ENCODE peak calls at places on chromosomes 3 and 15, in nine cellular contexts. Z, O, P, V, F, W, X, U and R are unnamed samples.

GRCh38 chr3:46098319-46098761 is 71.1 kb upstream of the XCR1 start:
- DNase-seq in Z (no peak), O (peak), P (no peak), V (peak), F (peak), W (peak), X (peak), U (peak), R (no peak)

GRCh38 chr3:36257117-36257516 is 123.2 kb upstream of the STAC start:
- DNase-seq in Z (no peak), O (no peak), P (no peak), V (no peak), F (no peak), W (no peak), X (no peak), U (no peak), R (no peak)

GRCh38 chr3:100590114-100590839 is 19.1 kb upstream of the ADGRG7 start:
- DNase-seq in Z (peak), O (peak), P (peak), V (peak), F (peak), W (peak), X (peak), U (peak), R (peak)

GRCh38 chr3:196650740-196651311 is 11.3 kb downstream of the NRROS start:
- DNase-seq in Z (peak), O (peak), P (peak), V (no peak), F (no peak), W (no peak), X (no peak), U (peak), R (peak)

GRCh38 chr3:152269423-152270144 is 855 bp downstream of the MBNL1 start:
- DNase-seq in Z (no peak), O (peak), P (peak), V (no peak), F (peak), W (peak), X (peak), U (peak), R (no peak)

GRCh38 chr15:91070872-91071271 is 29.2 kb upstream of the SV2B start:
- DNase-seq in Z (no peak), O (no peak), P (no peak), V (no peak), F (no peak), W (no peak), X (no peak), U (no peak), R (no peak)

GRCh38 chr15:90597477-90598052 is 67.8 kb downstream of the CRTC3 start:
- DNase-seq in Z (no peak), O (no peak), P (no peak), V (no peak), F (peak), W (no peak), X (peak), U (no peak), R (no peak)

GRCh38 chr15:73647259-73648026 is 14.3 kb upstream of the NPTN start:
- DNase-seq in Z (no peak), O (peak), P (no peak), V (no peak), F (no peak), W (no peak), X (no peak), U (no peak), R (peak)

GRCh38 chr15:90309050-90309449 is 43.0 kb upstream of the ZNF774 start:
- DNase-seq in Z (no peak), O (no peak), P (no peak), V (no peak), F (no peak), W (no peak), X (no peak), U (no peak), R (no peak)

GRCh38 chr15:80179025-80179759 is 26.4 kb downstream of the FAH start:
- DNase-seq in Z (no peak), O (peak), P (peak), V (no peak), F (no peak), W (no peak), X (no peak), U (peak), R (no peak)

GRCh38 chr3:40211579-40211978 is 97.9 kb upstream of the EIF1B start:
- DNase-seq in Z (no peak), O (peak), P (peak), V (no peak), F (no peak), W (no peak), X (no peak), U (no peak), R (no peak)

GRCh38 chr3:2714856-2715255 is 395.3 kb downstream of the IL5RA start:
- DNase-seq in Z (no peak), O (no peak), P (no peak), V (no peak), F (peak), W (no peak), X (no peak), U (no peak), R (no peak)

GRCh38 chr3:194680888-194681615 is 4.6 kb upstream of the FAM43A start:
- DNase-seq in Z (no peak), O (no peak), P (no peak), V (no peak), F (no peak), W (no peak), X (no peak), U (no peak), R (no peak)

GRCh38 chr3:9396301-9396631 is 1.1 kb upstream of the SETD5 start:
- DNase-seq in Z (no peak), O (peak), P (peak), V (no peak), F (peak), W (peak), X (peak), U (peak), R (peak)

GRCh38 chr15:36924076-36924475 is 176.3 kb downstream of the MEIS2 start:
- DNase-seq in Z (peak), O (no peak), P (no peak), V (no peak), F (no peak), W (no peak), X (no peak), U (no peak), R (no peak)

GRCh38 chr3:143242101-143242500 is 122.5 kb downstream of the CHST2 start:
- DNase-seq in Z (no peak), O (peak), P (no peak), V (no peak), F (no peak), W (no peak), X (no peak), U (no peak), R (peak)

GRCh38 chr3:131730581-131730980 is 227.8 kb upstream of the MRPL3 start:
- DNase-seq in Z (no peak), O (peak), P (no peak), V (no peak), F (no peak), W (no peak), X (no peak), U (peak), R (no peak)

GRCh38 chr3:37964716-37965115 is 25.9 kb upstream of the VILL start:
- DNase-seq in Z (no peak), O (no peak), P (no peak), V (no peak), F (no peak), W (no peak), X (peak), U (no peak), R (no peak)

GRCh38 chr15:90463381-90463780 is 66.3 kb upstream of the CRTC3 start:
- DNase-seq in Z (no peak), O (peak), P (peak), V (no peak), F (peak), W (no peak), X (no peak), U (peak), R (no peak)

GRCh38 chr3:12681586-12682371 is 17.9 kb upstream of the RAF1 start:
- DNase-seq in Z (no peak), O (peak), P (peak), V (no peak), F (no peak), W (no peak), X (no peak), U (peak), R (no peak)

GRCh38 chr3:56681963-56682457 is 1.1 kb downstream of the TASOR start:
- DNase-seq in Z (no peak), O (no peak), P (no peak), V (no peak), F (no peak), W (no peak), X (no peak), U (no peak), R (no peak)

GRCh38 chr3:123493912-123494311 is 45.0 kb upstream of the ADCY5 start:
- DNase-seq in Z (no peak), O (no peak), P (no peak), V (no peak), F (no peak), W (no peak), X (no peak), U (no peak), R (no peak)

GRCh38 chr3:104360038-104360437 is 1006.7 kb upstream of the ALCAM start:
- DNase-seq in Z (no peak), O (no peak), P (peak), V (no peak), F (no peak), W (no peak), X (no peak), U (peak), R (no peak)

GRCh38 chr3:122273498-122273897 is 51.5 kb upstream of the CSTA start:
- DNase-seq in Z (no peak), O (no peak), P (no peak), V (no peak), F (no peak), W (no peak), X (no peak), U (no peak), R (no peak)

GRCh38 chr3:54578417-54578816 is 349.4 kb downstream of the LRTM1 start:
- DNase-seq in Z (peak), O (no peak), P (no peak), V (no peak), F (no peak), W (no peak), X (no peak), U (peak), R (no peak)

GRCh38 chr3:146709969-146710368 is 104.8 kb upstream of the PLSCR5 start:
- DNase-seq in Z (no peak), O (peak), P (no peak), V (no peak), F (no peak), W (no peak), X (no peak), U (no peak), R (no peak)